ENCODE peak calls at places on chromosomes 3 and 15, in seven cellular contexts. M is gastrocnemius medialis, L is K562, F is tibial nerve, V is heart left ventricle, T is body of pancreas, R is uterus. J is an unnamed sample.

GRCh38 chr15:91882858-91883586 is 29.5 kb downstream of the SLCO3A1 start:
- DNase-seq in M (peak; percentile 58), L (no peak), F (no peak), V (peak; percentile 49), T (no peak), R (no peak), J (no peak)

GRCh38 chr3:122977645-122978466 is 49.7 kb downstream of the SEMA5B start:
- DNase-seq in M (no peak), L (no peak), F (no peak), V (peak; percentile 81), T (peak; percentile 51), R (peak; percentile 41), J (peak; percentile 41)

GRCh38 chr15:93202405-93202804 is 113.4 kb upstream of the RGMA start:
- DNase-seq in M (no peak), L (no peak), F (no peak), V (no peak), T (no peak), R (no peak), J (no peak)

GRCh38 chr15:33293619-33294309 is 17.0 kb upstream of the RYR3 start:
- DNase-seq in M (no peak), L (no peak), F (no peak), V (no peak), T (no peak), R (no peak), J (no peak)

GRCh38 chr3:10697918-10698317 is 118.1 kb upstream of the SLC6A11 start:
- DNase-seq in M (no peak), L (peak; percentile 29), F (no peak), V (no peak), T (no peak), R (no peak), J (no peak)

GRCh38 chr3:89145995-89146394 is 38.6 kb downstream of the EPHA3 start:
- DNase-seq in M (no peak), L (no peak), F (peak; percentile 26), V (no peak), T (no peak), R (no peak), J (no peak)

GRCh38 chr3:129314757-129315385 is 36.2 kb downstream of the HMCES start:
- DNase-seq in M (peak; percentile 70), L (peak; percentile 88), F (peak; percentile 84), V (peak; percentile 91), T (peak; percentile 85), R (peak; percentile 90), J (peak; percentile 92)

GRCh38 chr15:99556010-99556409 is 9.8 kb upstream of the MEF2A start:
- DNase-seq in M (no peak), L (no peak), F (no peak), V (no peak), T (no peak), R (no peak), J (no peak)

GRCh38 chr3:123119802-123120201 is 53.0 kb downstream of the PDIA5 start:
- DNase-seq in M (no peak), L (no peak), F (no peak), V (no peak), T (no peak), R (no peak), J (no peak)

GRCh38 chr15:87201986-87202385 is 1054.6 kb downstream of the NTRK3 start:
- DNase-seq in M (no peak), L (no peak), F (no peak), V (no peak), T (no peak), R (no peak), J (no peak)

GRCh38 chr15:52337198-52337853 is 41.7 kb upstream of the MYO5C start:
- DNase-seq in M (no peak), L (no peak), F (no peak), V (no peak), T (no peak), R (no peak), J (no peak)

GRCh38 chr15:25437751-25438600 is 848 bp downstream of the UBE3A start:
- DNase-seq in M (peak; percentile 16), L (peak; percentile 74), F (peak; percentile 7), V (peak; percentile 60), T (peak; percentile 43), R (peak; percentile 52), J (peak; percentile 46)

GRCh38 chr3:19816631-19817030 is 117.4 kb downstream of the EFHB start:
- DNase-seq in M (no peak), L (no peak), F (no peak), V (no peak), T (no peak), R (no peak), J (no peak)

GRCh38 chr3:42745291-42745745 is 27.7 kb downstream of the CCDC13 start:
- DNase-seq in M (no peak), L (no peak), F (no peak), V (no peak), T (no peak), R (no peak), J (no peak)

GRCh38 chr3:128549283-128550112 is 56.5 kb upstream of the GATA2 start:
- DNase-seq in M (no peak), L (peak; percentile 91), F (no peak), V (peak; percentile 86), T (peak; percentile 29), R (peak; percentile 60), J (peak; percentile 60)

GRCh38 chr3:170425491-170426239 is 7.0 kb downstream of the CLDN11 start:
- DNase-seq in M (no peak), L (peak; percentile 66), F (no peak), V (no peak), T (no peak), R (no peak), J (no peak)

GRCh38 chr3:64675848-64676247 is 12.0 kb downstream of the ADAMTS9 start:
- DNase-seq in M (no peak), L (no peak), F (no peak), V (no peak), T (no peak), R (no peak), J (no peak)

GRCh38 chr3:39013921-39014509 is 37.7 kb downstream of the SCN11A start:
- DNase-seq in M (no peak), L (no peak), F (no peak), V (no peak), T (no peak), R (no peak), J (no peak)

GRCh38 chr3:98726084-98726483 is 37.1 kb upstream of the ST3GAL6 start:
- DNase-seq in M (no peak), L (no peak), F (no peak), V (no peak), T (no peak), R (no peak), J (no peak)

GRCh38 chr3:112456147-112456546 is 43.1 kb downstream of the BTLA start:
- DNase-seq in M (no peak), L (no peak), F (no peak), V (no peak), T (no peak), R (no peak), J (no peak)

GRCh38 chr15:58873267-58873666 is 60.2 kb downstream of the SLTM start:
- DNase-seq in M (no peak), L (no peak), F (no peak), V (no peak), T (no peak), R (no peak), J (no peak)

GRCh38 chr15:48682949-48683651 is 37.6 kb upstream of the FBN1 start:
- DNase-seq in M (peak; percentile 12), L (no peak), F (peak; percentile 66), V (no peak), T (peak; percentile 52), R (no peak), J (peak; percentile 47)

GRCh38 chr15:50181206-50181982 is 602 bp upstream of the SLC27A2 start:
- DNase-seq in M (no peak), L (no peak), F (no peak), V (no peak), T (no peak), R (no peak), J (no peak)

GRCh38 chr3:34020761-34021635 is 222.6 kb downstream of the PDCD6IP start:
- DNase-seq in M (no peak), L (no peak), F (no peak), V (no peak), T (no peak), R (no peak), J (no peak)

GRCh38 chr3:177358968-177359600 is 161.8 kb upstream of the TBL1XR1 start:
- DNase-seq in M (no peak), L (peak; percentile 62), F (peak; percentile 17), V (peak; percentile 44), T (peak; percentile 54), R (peak; percentile 32), J (peak; percentile 61)

GRCh38 chr3:50164056-50164455 is 8.9 kb downstream of the SEMA3F start:
- DNase-seq in M (peak; percentile 76), L (no peak), F (peak; percentile 37), V (no peak), T (peak; percentile 66), R (peak; percentile 86), J (no peak)
- TF ChIP-seq POLR2A in M (no peak), L (no peak), F (no peak), V (no peak), T (no peak), R (no peak), J (no peak)

GRCh38 chr15:27672537-27672936 is 426.6 kb downstream of the OCA2 start:
- DNase-seq in M (no peak), L (no peak), F (no peak), V (no peak), T (no peak), R (no peak), J (no peak)
- H3K9me3 ChIP-seq in M (no peaks in the 10 kb centered on the region), L (no peaks in the 10 kb centered on the region), F (no peaks in the 10 kb centered on the region), V (no peaks in the 10 kb centered on the region), T (no peaks in the 10 kb centered on the region), R (no peaks in the 10 kb centered on the region), J (no peaks in the 10 kb centered on the region)

GRCh38 chr3:110138966-110139555 is 801.7 kb upstream of the DPPA4 start:
- DNase-seq in M (no peak), L (no peak), F (no peak), V (no peak), T (no peak), R (no peak), J (no peak)
- TF ChIP-seq POLR2A in M (no peak), L (no peak), F (no peak), V (no peak), T (no peak), R (no peak), J (no peak)

DNA sequence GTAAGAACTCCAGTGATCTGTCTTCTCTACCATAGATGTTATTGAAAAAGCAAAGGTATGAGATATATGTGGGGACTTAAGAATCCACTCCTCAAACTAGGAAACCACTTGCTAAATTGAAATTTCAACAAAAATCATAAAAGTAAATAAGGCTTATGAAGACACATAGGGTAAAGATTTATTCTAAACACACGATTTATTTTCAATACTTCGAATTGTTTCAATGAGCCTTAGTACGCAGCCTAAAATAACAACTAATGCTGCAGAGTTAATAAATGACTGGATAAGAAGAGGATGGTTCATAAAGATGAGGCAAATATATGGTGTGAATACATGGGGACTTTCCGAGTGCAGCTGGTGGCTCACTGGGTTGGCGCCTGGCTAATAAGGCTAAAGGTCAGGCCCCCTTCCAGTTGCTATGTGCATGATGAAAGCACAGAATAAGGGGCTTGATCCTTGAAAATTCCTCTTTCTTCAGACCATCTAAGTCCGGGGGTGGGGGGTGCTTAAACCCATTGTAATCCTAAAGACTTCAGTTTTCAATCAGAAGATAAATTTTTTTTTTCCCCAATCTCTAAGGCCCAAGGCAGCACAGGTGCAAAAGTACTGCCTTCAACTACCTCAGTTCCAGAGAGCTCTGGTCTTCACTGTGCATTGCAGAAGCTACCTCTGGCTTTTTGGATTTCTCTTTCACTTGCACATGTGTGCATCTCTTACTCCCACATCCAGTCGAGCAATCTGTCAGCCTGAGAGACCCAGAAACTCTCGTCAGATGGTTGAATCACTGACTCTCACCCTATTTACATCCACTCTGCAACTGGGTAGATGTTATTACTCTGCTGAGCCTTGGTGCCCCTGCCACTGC is 813.6 kb downstream of the NR2F2 start:
- DNase-seq in M (no peak), L (no peak), F (no peak), V (no peak), T (no peak), R (no peak), J (no peak)
- H3K9me3 ChIP-seq in M (no peaks in the 10 kb centered on the region), L (no peaks in the 10 kb centered on the region), F (peaks cover 6% of the 10 kb centered on the region), V (no peaks in the 10 kb centered on the region), T (no peaks in the 10 kb centered on the region), R (no peaks in the 10 kb centered on the region), J (no peaks in the 10 kb centered on the region)